ENCODE peak calls at places on chromosomes 6 and 20, in six cellular contexts. S is NCI-H1417, K is epithelial cell of esophagus, L is HEK293T, Z is substantia nigra, D is MCF 10A. M is an unnamed sample.

GRCh38 chr20:6061544-6061943 is 7.7 kb upstream of the LRRN4 start:
- DNase-seq in S (no peak), D (no peak), K (no peak), Z (no peak), L (no peak), M (no peak)

GRCh38 chr6:27851440-27851839 is 60.8 kb downstream of the OR2B2 start:
- DNase-seq in K (no peak), S (no peak), D (no peak), Z (no peak), L (no peak), M (no peak)

GRCh38 chr6:147561742-147562141 is 53.3 kb downstream of the SAMD5 start:
- DNase-seq in Z (no peak), K (peak), L (no peak), S (peak), D (no peak), M (no peak)

GRCh38 chr6:158850807-158851115 is 31.6 kb upstream of the EZR start:
- DNase-seq in S (peak), D (peak), Z (no peak), L (no peak), K (no peak), M (no peak)

GRCh38 chr6:170177383-170178265 is 113.3 kb downstream of the DLL1 start:
- DNase-seq in K (no peak), L (peak), Z (no peak), D (no peak), S (peak), M (peak)

GRCh38 chr20:52049001-52049731 is 142.4 kb downstream of the ZFP64 start:
- DNase-seq in L (peak), Z (no peak), D (no peak), K (no peak), S (no peak), M (no peak)

GRCh38 chr20:59810376-59811187 is 122.9 kb downstream of the SYCP2 start:
- DNase-seq in S (peak), L (no peak), K (no peak), D (no peak), Z (no peak), M (no peak)

GRCh38 chr6:5866547-5867051 is 140.1 kb downstream of the NRN1 start:
- DNase-seq in L (no peak), S (peak), Z (no peak), K (peak), D (peak), M (no peak)

GRCh38 chr6:32980488-32981038 is 12.2 kb downstream of the BRD2 start:
- DNase-seq in S (no peak), K (no peak), Z (no peak), D (no peak), L (no peak), M (no peak)

GRCh38 chr6:131733376-131734016 is 22.7 kb upstream of the CTAGE9 start:
- DNase-seq in Z (no peak), K (no peak), D (peak), L (no peak), S (no peak), M (no peak)

GRCh38 chr6:169793408-169793807 is 42.0 kb downstream of the ERMARD start:
- DNase-seq in S (no peak), D (no peak), K (no peak), L (no peak), Z (no peak), M (no peak)

GRCh38 chr6:14412026-14412425 is 294.5 kb downstream of the CD83 start:
- DNase-seq in L (no peak), Z (no peak), K (no peak), S (no peak), D (no peak), M (no peak)